ENCODE peak calls at places on chromosomes 1 and 21, in nine cellular contexts. One of them, this sample, is unnamed.
A peak's percentile ranks its signal among the peaks of the same experiment; 100 is the strongest.

GRCh38 chr21:26124896-26125295 is 45.7 kb downstream of the APP start:
- DNase-seq in uterus: no peak
- DNase-seq in breast epithelium: no peak
- DNase-seq in hepatocyte: no peak
- DNase-seq in GM23338: no peak
- DNase-seq in OCI-LY7: no peak
- DNase-seq in heart right ventricle: no peak
- DNase-seq in astrocyte: no peak
- DNase-seq in prostate gland: no peak
- DNase-seq in this sample: no peak

GRCh38 chr21:31781737-31782136 is 49.8 kb upstream of the SCAF4 start:
- DNase-seq in uterus: no peak
- DNase-seq in breast epithelium: no peak
- DNase-seq in hepatocyte: peak; percentile 62
- DNase-seq in GM23338: no peak
- DNase-seq in OCI-LY7: no peak
- DNase-seq in heart right ventricle: peak; percentile 39
- DNase-seq in astrocyte: peak; percentile 13
- DNase-seq in prostate gland: peak; percentile 19
- DNase-seq in this sample: no peak

GRCh38 chr1:241357366-241358305 is 631 bp upstream of the RGS7 start:
- DNase-seq in uterus: no peak
- DNase-seq in breast epithelium: no peak
- DNase-seq in hepatocyte: no peak
- DNase-seq in GM23338: peak; percentile 18
- DNase-seq in OCI-LY7: no peak
- DNase-seq in heart right ventricle: no peak
- DNase-seq in astrocyte: no peak
- DNase-seq in prostate gland: no peak
- DNase-seq in this sample: no peak

GRCh38 chr1:204714194-204714860 is 28.8 kb upstream of the LRRN2 start:
- DNase-seq in uterus: no peak
- DNase-seq in breast epithelium: no peak
- DNase-seq in hepatocyte: no peak
- DNase-seq in GM23338: no peak
- DNase-seq in OCI-LY7: peak; percentile 22
- DNase-seq in heart right ventricle: no peak
- DNase-seq in astrocyte: no peak
- DNase-seq in prostate gland: no peak
- DNase-seq in this sample: no peak

GRCh38 chr1:228369608-228370438 is 36.8 kb downstream of the TRIM11 start:
- DNase-seq in uterus: no peak
- DNase-seq in breast epithelium: no peak
- DNase-seq in hepatocyte: no peak
- DNase-seq in GM23338: no peak
- DNase-seq in OCI-LY7: no peak
- DNase-seq in heart right ventricle: no peak
- DNase-seq in astrocyte: no peak
- DNase-seq in prostate gland: no peak
- DNase-seq in this sample: peak; percentile 28

GRCh38 chr1:230754831-230755230 is 7.6 kb downstream of the CAPN9 start:
- DNase-seq in uterus: no peak
- DNase-seq in breast epithelium: no peak
- DNase-seq in hepatocyte: no peak
- DNase-seq in GM23338: no peak
- DNase-seq in OCI-LY7: no peak
- DNase-seq in heart right ventricle: peak; percentile 67
- DNase-seq in astrocyte: peak; percentile 79
- DNase-seq in prostate gland: peak; percentile 57
- DNase-seq in this sample: no peak

GRCh38 chr1:94974224-94974623 is 47.3 kb upstream of the CNN3 start:
- DNase-seq in uterus: no peak
- DNase-seq in breast epithelium: no peak
- DNase-seq in hepatocyte: no peak
- DNase-seq in GM23338: no peak
- DNase-seq in OCI-LY7: no peak
- DNase-seq in heart right ventricle: no peak
- DNase-seq in astrocyte: peak; percentile 89
- DNase-seq in prostate gland: no peak
- DNase-seq in this sample: no peak

GRCh38 chr1:211515090-211516023 is 23.4 kb upstream of the RD3 start:
- DNase-seq in uterus: peak; percentile 72
- DNase-seq in breast epithelium: peak; percentile 45
- DNase-seq in hepatocyte: peak; percentile 94
- DNase-seq in GM23338: peak; percentile 81
- DNase-seq in OCI-LY7: peak; percentile 77
- DNase-seq in heart right ventricle: peak; percentile 61
- DNase-seq in astrocyte: peak; percentile 68
- DNase-seq in prostate gland: peak; percentile 63
- DNase-seq in this sample: peak; percentile 92

GRCh38 chr1:153547560-153548551 is 1.2 kb downstream of the S100A3 start:
- DNase-seq in uterus: no peak
- DNase-seq in breast epithelium: no peak
- DNase-seq in hepatocyte: no peak
- DNase-seq in GM23338: no peak
- DNase-seq in OCI-LY7: no peak
- DNase-seq in heart right ventricle: no peak
- DNase-seq in astrocyte: no peak
- DNase-seq in prostate gland: no peak
- DNase-seq in this sample: no peak

GRCh38 chr1:153544453-153545066 is 1.0 kb downstream of the S100A4 start:
- DNase-seq in uterus: no peak
- DNase-seq in breast epithelium: no peak
- DNase-seq in hepatocyte: no peak
- DNase-seq in GM23338: no peak
- DNase-seq in OCI-LY7: no peak
- DNase-seq in heart right ventricle: no peak
- DNase-seq in astrocyte: no peak
- DNase-seq in prostate gland: no peak
- DNase-seq in this sample: no peak

GRCh38 chr1:153545067-153546055 is at the start of gene S100A4:
- DNase-seq in uterus: peak; percentile 97
- DNase-seq in breast epithelium: peak; percentile 92
- DNase-seq in hepatocyte: peak; percentile 97
- DNase-seq in GM23338: peak; percentile 96
- DNase-seq in OCI-LY7: peak; percentile 73
- DNase-seq in heart right ventricle: peak; percentile 94
- DNase-seq in astrocyte: peak; percentile 89
- DNase-seq in prostate gland: peak; percentile 93
- DNase-seq in this sample: peak; percentile 95

GRCh38 chr1:153546796-153547559 is 1.4 kb upstream of the S100A4 start:
- DNase-seq in uterus: no peak
- DNase-seq in breast epithelium: no peak
- DNase-seq in hepatocyte: no peak
- DNase-seq in GM23338: no peak
- DNase-seq in OCI-LY7: no peak
- DNase-seq in heart right ventricle: no peak
- DNase-seq in astrocyte: no peak
- DNase-seq in prostate gland: no peak
- DNase-seq in this sample: no peak

DNA sequence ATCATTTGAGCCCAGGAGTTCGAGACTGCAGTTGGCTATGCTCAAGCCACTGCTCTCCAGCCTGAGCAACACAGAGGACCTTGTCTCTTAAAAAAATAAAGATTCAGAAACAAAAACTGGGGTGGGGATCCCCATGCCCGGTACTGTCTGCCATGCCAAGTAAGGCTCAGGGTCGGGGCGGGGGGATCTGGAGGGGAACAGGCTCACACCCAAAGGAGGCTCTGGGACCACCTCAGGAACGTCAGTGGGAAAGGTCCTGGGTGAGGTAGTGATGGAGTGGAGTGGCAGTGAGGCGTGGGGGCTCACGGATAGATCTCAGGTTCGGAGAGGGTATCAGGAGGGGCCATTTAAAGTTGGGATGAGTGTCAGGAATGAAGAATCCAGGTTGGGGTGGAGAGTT is 765 bp upstream of the S100A4 start:
- DNase-seq in uterus: no peak
- DNase-seq in breast epithelium: no peak
- DNase-seq in hepatocyte: no peak
- DNase-seq in GM23338: no peak
- DNase-seq in OCI-LY7: no peak
- DNase-seq in heart right ventricle: no peak
- DNase-seq in astrocyte: no peak
- DNase-seq in prostate gland: no peak
- DNase-seq in this sample: no peak
- H3K4me1 ChIP-seq in uterus: peaks cover 31% of the 10 kb centered on the region
- H3K4me1 ChIP-seq in breast epithelium: peaks cover 42% of the 10 kb centered on the region
- H3K4me1 ChIP-seq in hepatocyte: peaks cover 69% of the 10 kb centered on the region
- H3K4me1 ChIP-seq in GM23338: peaks cover 18% of the 10 kb centered on the region
- H3K4me1 ChIP-seq in OCI-LY7: peaks cover 16% of the 10 kb centered on the region
- H3K4me1 ChIP-seq in heart right ventricle: peaks cover 29% of the 10 kb centered on the region
- H3K4me1 ChIP-seq in astrocyte: peaks cover 40% of the 10 kb centered on the region
- H3K4me1 ChIP-seq in prostate gland: no peaks in the 10 kb centered on the region
- H3K4me1 ChIP-seq in this sample: peaks cover 66% of the 10 kb centered on the region

GRCh38 chr1:12276225-12276624 is 46.4 kb downstream of the VPS13D start:
- DNase-seq in uterus: peak; percentile 53
- DNase-seq in breast epithelium: no peak
- DNase-seq in hepatocyte: peak; percentile 42
- DNase-seq in GM23338: peak; percentile 82
- DNase-seq in OCI-LY7: no peak
- DNase-seq in heart right ventricle: peak; percentile 9
- DNase-seq in astrocyte: no peak
- DNase-seq in prostate gland: no peak
- DNase-seq in this sample: no peak
- H3K36me3 ChIP-seq in uterus: no peaks in the 10 kb centered on the region
- H3K36me3 ChIP-seq in breast epithelium: peaks cover 9% of the 10 kb centered on the region
- H3K36me3 ChIP-seq in hepatocyte: no peaks in the 10 kb centered on the region
- H3K36me3 ChIP-seq in GM23338: peaks cover 28% of the 10 kb centered on the region
- H3K36me3 ChIP-seq in OCI-LY7: peaks cover 71% of the 10 kb centered on the region
- H3K36me3 ChIP-seq in heart right ventricle: peaks cover 45% of the 10 kb centered on the region
- H3K36me3 ChIP-seq in astrocyte: peaks cover 34% of the 10 kb centered on the region
- H3K36me3 ChIP-seq in prostate gland: peaks cover 3% of the 10 kb centered on the region
- H3K36me3 ChIP-seq in this sample: no peaks in the 10 kb centered on the region

GRCh38 chr1:207852576-207853371 is 58.2 kb downstream of the CD34 start:
- DNase-seq in uterus: no peak
- DNase-seq in breast epithelium: no peak
- DNase-seq in hepatocyte: no peak
- DNase-seq in GM23338: no peak
- DNase-seq in OCI-LY7: no peak
- DNase-seq in heart right ventricle: no peak
- DNase-seq in astrocyte: no peak
- DNase-seq in prostate gland: no peak
- DNase-seq in this sample: no peak

GRCh38 chr1:207856276-207857023 is 54.5 kb downstream of the CD34 start:
- DNase-seq in uterus: no peak
- DNase-seq in breast epithelium: peak; percentile 2
- DNase-seq in hepatocyte: no peak
- DNase-seq in GM23338: no peak
- DNase-seq in OCI-LY7: no peak
- DNase-seq in heart right ventricle: no peak
- DNase-seq in astrocyte: no peak
- DNase-seq in prostate gland: no peak
- DNase-seq in this sample: no peak

GRCh38 chr1:207853372-207853757 is 57.6 kb downstream of the CD34 start:
- DNase-seq in uterus: no peak
- DNase-seq in breast epithelium: no peak
- DNase-seq in hepatocyte: no peak
- DNase-seq in GM23338: no peak
- DNase-seq in OCI-LY7: no peak
- DNase-seq in heart right ventricle: peak; percentile 54
- DNase-seq in astrocyte: no peak
- DNase-seq in prostate gland: no peak
- DNase-seq in this sample: peak; percentile 19

GRCh38 chr1:207851696-207852095 is 59.2 kb downstream of the CD34 start:
- DNase-seq in uterus: no peak
- DNase-seq in breast epithelium: no peak
- DNase-seq in hepatocyte: no peak
- DNase-seq in GM23338: no peak
- DNase-seq in OCI-LY7: no peak
- DNase-seq in heart right ventricle: no peak
- DNase-seq in astrocyte: no peak
- DNase-seq in prostate gland: no peak
- DNase-seq in this sample: peak; percentile 5

DNA sequence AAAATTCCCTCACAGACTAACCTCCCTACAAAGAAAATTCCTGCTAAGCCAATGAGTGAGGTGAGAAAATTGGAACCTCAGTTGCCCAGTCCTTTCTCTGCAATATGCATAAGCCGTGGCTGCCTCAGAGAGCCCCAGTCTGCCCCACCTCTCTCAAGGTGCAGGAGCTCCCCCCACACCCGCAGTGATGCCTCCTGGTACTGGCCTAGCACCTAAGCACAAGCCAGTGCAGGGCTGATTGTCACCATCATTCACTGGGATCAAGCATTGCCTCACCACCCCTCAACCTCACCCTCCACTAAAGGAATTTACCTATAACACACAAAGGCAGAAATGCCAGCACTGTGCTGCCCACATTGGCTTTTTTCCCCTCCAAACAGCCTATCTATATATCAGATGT is 56.9 kb downstream of the CD34 start:
- DNase-seq in uterus: no peak
- DNase-seq in breast epithelium: no peak
- DNase-seq in hepatocyte: no peak
- DNase-seq in GM23338: no peak
- DNase-seq in OCI-LY7: no peak
- DNase-seq in heart right ventricle: no peak
- DNase-seq in astrocyte: no peak
- DNase-seq in prostate gland: no peak
- DNase-seq in this sample: no peak
- H3K4me1 ChIP-seq in uterus: peaks cover 5% of the 10 kb centered on the region
- H3K4me1 ChIP-seq in breast epithelium: peaks cover 7% of the 10 kb centered on the region
- H3K4me1 ChIP-seq in hepatocyte: peaks cover 7% of the 10 kb centered on the region
- H3K4me1 ChIP-seq in GM23338: peaks cover 17% of the 10 kb centered on the region
- H3K4me1 ChIP-seq in OCI-LY7: no peaks in the 10 kb centered on the region
- H3K4me1 ChIP-seq in heart right ventricle: peaks cover 32% of the 10 kb centered on the region
- H3K4me1 ChIP-seq in astrocyte: no peaks in the 10 kb centered on the region
- H3K4me1 ChIP-seq in prostate gland: no peaks in the 10 kb centered on the region
- H3K4me1 ChIP-seq in this sample: peaks cover 3% of the 10 kb centered on the region

GRCh38 chr1:32948905-32949304 is 15.7 kb downstream of the RNF19B start:
- DNase-seq in uterus: no peak
- DNase-seq in breast epithelium: no peak
- DNase-seq in hepatocyte: peak; percentile 36
- DNase-seq in GM23338: no peak
- DNase-seq in OCI-LY7: no peak
- DNase-seq in heart right ventricle: no peak
- DNase-seq in astrocyte: no peak
- DNase-seq in prostate gland: no peak
- DNase-seq in this sample: no peak

GRCh38 chr1:32949519-32949918 is 15.1 kb downstream of the RNF19B start:
- DNase-seq in uterus: no peak
- DNase-seq in breast epithelium: no peak
- DNase-seq in hepatocyte: no peak
- DNase-seq in GM23338: no peak
- DNase-seq in OCI-LY7: no peak
- DNase-seq in heart right ventricle: no peak
- DNase-seq in astrocyte: no peak
- DNase-seq in prostate gland: peak; percentile 55
- DNase-seq in this sample: no peak

GRCh38 chr1:32948082-32948722 is 16.4 kb downstream of the RNF19B start:
- DNase-seq in uterus: no peak
- DNase-seq in breast epithelium: no peak
- DNase-seq in hepatocyte: no peak
- DNase-seq in GM23338: no peak
- DNase-seq in OCI-LY7: no peak
- DNase-seq in heart right ventricle: no peak
- DNase-seq in astrocyte: no peak
- DNase-seq in prostate gland: no peak
- DNase-seq in this sample: no peak

GRCh38 chr1:32946413-32946812 is 18.2 kb downstream of the RNF19B start:
- DNase-seq in uterus: no peak
- DNase-seq in breast epithelium: no peak
- DNase-seq in hepatocyte: no peak
- DNase-seq in GM23338: no peak
- DNase-seq in OCI-LY7: no peak
- DNase-seq in heart right ventricle: no peak
- DNase-seq in astrocyte: no peak
- DNase-seq in prostate gland: no peak
- DNase-seq in this sample: no peak

GRCh38 chr1:32947669-32948068 is 16.9 kb downstream of the RNF19B start:
- DNase-seq in uterus: no peak
- DNase-seq in breast epithelium: no peak
- DNase-seq in hepatocyte: no peak
- DNase-seq in GM23338: no peak
- DNase-seq in OCI-LY7: no peak
- DNase-seq in heart right ventricle: no peak
- DNase-seq in astrocyte: no peak
- DNase-seq in prostate gland: no peak
- DNase-seq in this sample: peak; percentile 21
- H3K36me3 ChIP-seq in uterus: no peaks in the 10 kb centered on the region
- H3K36me3 ChIP-seq in breast epithelium: no peaks in the 10 kb centered on the region
- H3K36me3 ChIP-seq in hepatocyte: no peaks in the 10 kb centered on the region
- H3K36me3 ChIP-seq in GM23338: peaks cover 6% of the 10 kb centered on the region
- H3K36me3 ChIP-seq in OCI-LY7: peaks cover 72% of the 10 kb centered on the region
- H3K36me3 ChIP-seq in heart right ventricle: peaks cover 28% of the 10 kb centered on the region
- H3K36me3 ChIP-seq in astrocyte: peaks cover 20% of the 10 kb centered on the region
- H3K36me3 ChIP-seq in prostate gland: no peaks in the 10 kb centered on the region
- H3K36me3 ChIP-seq in this sample: no peaks in the 10 kb centered on the region

This sample was measured in Caco-2.